ENCODE peak calls at places on chromosomes 12 and 14, in five cellular contexts. L is adipocyte; K is dorsolateral prefrontal cortex; R is stimulated activated CD8-positive, alpha-beta memory T cell treated with anti-CD3 and anti-CD28 coated beads, Interleukin-2, amount 100 ng/mL, for 1 hour; N is non-pigmented ciliary epithelial cell. J is an unnamed sample.
A peak's percentile ranks its signal among the peaks of the same experiment; 100 is the strongest.

GRCh38 chr14:102223682-102224081 is 81.3 kb downstream of the MOK start:
- DNase-seq in L (no peak), K (no peak), R (no peak), N (no peak), J (no peak)

GRCh38 chr14:94213021-94213420 is 38.9 kb downstream of the PPP4R4 start:
- DNase-seq in L (peak; percentile 14), K (no peak), R (no peak), N (peak; percentile 28), J (no peak)

GRCh38 chr12:50224026-50224692 is 57.0 kb upstream of the CERS5 start:
- DNase-seq in L (peak; percentile 39), K (no peak), R (no peak), N (no peak), J (no peak)

GRCh38 chr12:87136330-87136976 is 880.3 kb upstream of the MGAT4C start:
- DNase-seq in L (peak; percentile 78), K (no peak), R (no peak), N (no peak), J (no peak)

GRCh38 chr12:51070004-51070403 is 13.4 kb downstream of the CSRNP2 start:
- DNase-seq in L (peak; percentile 82), K (no peak), R (no peak), N (no peak), J (no peak)

GRCh38 chr12:94980577-94980976 is 22.9 kb downstream of the NDUFA12 start:
- DNase-seq in L (peak; percentile 61), K (no peak), R (no peak), N (no peak), J (no peak)

GRCh38 chr12:30134229-30134628 is 350.5 kb upstream of the TMTC1 start:
- DNase-seq in L (no peak), K (no peak), R (no peak), N (no peak), J (no peak)

GRCh38 chr14:68468437-68469207 is 324.2 kb downstream of the ZFP36L1 start:
- DNase-seq in L (no peak), K (no peak), R (no peak), N (peak; percentile 68), J (no peak)

GRCh38 chr14:90987140-90987539 is 73.3 kb downstream of the RPS6KA5 start:
- DNase-seq in L (no peak), K (no peak), R (no peak), N (no peak), J (no peak)

GRCh38 chr12:42094277-42094676 is 50.4 kb downstream of the GXYLT1 start:
- DNase-seq in L (peak; percentile 28), K (no peak), R (peak; percentile 13), N (peak; percentile 48), J (no peak)

GRCh38 chr14:61632401-61633195 is 62.7 kb upstream of the HIF1A start:
- DNase-seq in L (no peak), K (no peak), R (no peak), N (no peak), J (no peak)

GRCh38 chr14:59189281-59189821 is 884 bp downstream of the DAAM1 start:
- DNase-seq in L (peak; percentile 72), K (no peak), R (no peak), N (no peak), J (peak; percentile 88)

GRCh38 chr12:50314629-50315312 is 31.5 kb upstream of the LIMA1 start:
- DNase-seq in L (peak; percentile 83), K (no peak), R (no peak), N (peak; percentile 35), J (no peak)

GRCh38 chr14:45698462-45699134 is 445.6 kb upstream of the MIS18BP1 start:
- DNase-seq in L (no peak), K (no peak), R (no peak), N (no peak), J (no peak)

GRCh38 chr14:95182379-95182778 is 25.1 kb upstream of the DICER1 start:
- DNase-seq in L (no peak), K (no peak), R (no peak), N (no peak), J (no peak)

GRCh38 chr12:104866286-104866685 is 91.8 kb downstream of the SLC41A2 start:
- DNase-seq in L (peak; percentile 42), K (no peak), R (no peak), N (no peak), J (no peak)

GRCh38 chr14:80315681-80316080 is 104.4 kb upstream of the DIO2 start:
- DNase-seq in L (peak; percentile 36), K (no peak), R (no peak), N (no peak), J (no peak)

GRCh38 chr12:82708507-82708906 is 21.8 kb downstream of the TMTC2 start:
- DNase-seq in L (no peak), K (peak; percentile 79), R (no peak), N (no peak), J (no peak)